ENCODE peak calls at places on chromosomes 6 and 20, in seven cellular contexts. S is cerebellar cortex; Q is adrenal gland; T is effector CD4-positive, alpha-beta T cell; F is stimulated activated CD8-positive, alpha-beta memory T cell treated with anti-CD3 and anti-CD28 coated beads, Interleukin-4, amount 100 ng/mL, for 4 hours; N is activated T-helper 2 cell treated with anti-CD3 and anti-CD28 coated beads, Interferon-gamma antibody, Interleukin-2, Interleukin-4, amounts not matched to agents 10 μg/mL and 5 μg/mL and 100 μg/mL, durations not matched to agents 14 hours and 24 hours and 36 hours; P is GM12865. H is an unnamed sample.

GRCh38 chr20:7196481-7196880 is 429.0 kb downstream of the BMP2 start:
- DNase-seq in S (no peak), Q (no peak), T (no peak), F (no peak), N (no peak), P (no peak), H (no peak)

GRCh38 chr20:62642666-62643520 is 590 bp downstream of the SLCO4A1 start:
- DNase-seq in S (peak; percentile 37), Q (no peak), T (peak; percentile 48), F (peak; percentile 57), N (peak; percentile 56), P (peak; percentile 58), H (peak; percentile 85)

GRCh38 chr6:147382945-147383554 is 125.4 kb upstream of the SAMD5 start:
- DNase-seq in S (no peak), Q (no peak), T (no peak), F (no peak), N (no peak), P (no peak), H (no peak)

GRCh38 chr6:38172739-38173415 is 353.4 kb downstream of the ZFAND3 start:
- DNase-seq in S (no peak), Q (no peak), T (no peak), F (no peak), N (no peak), P (no peak), H (no peak)

GRCh38 chr6:91317247-91317646 is 730.4 kb upstream of the MAP3K7 start:
- DNase-seq in S (no peak), Q (no peak), T (no peak), F (no peak), N (no peak), P (no peak), H (no peak)

GRCh38 chr6:33323623-33323948 is 6.0 kb upstream of the ZBTB22 start:
- DNase-seq in S (no peak), Q (no peak), T (no peak), F (no peak), N (no peak), P (no peak), H (no peak)

GRCh38 chr6:16762547-16763477 is 1.6 kb upstream of the ATXN1 start:
- DNase-seq in S (peak; percentile 86), Q (peak; percentile 50), T (peak; percentile 71), F (peak; percentile 24), N (peak; percentile 29), P (peak; percentile 81), H (no peak)

GRCh38 chr6:89297695-89298351 is 17.3 kb downstream of the GABRR2 start:
- DNase-seq in S (no peak), Q (peak; percentile 52), T (peak; percentile 44), F (peak; percentile 26), N (peak; percentile 60), P (peak; percentile 94), H (no peak)

GRCh38 chr6:139984317-139984716 is 609.9 kb upstream of the CITED2 start:
- DNase-seq in S (peak; percentile 74), Q (no peak), T (no peak), F (no peak), N (no peak), P (no peak), H (no peak)

GRCh38 chr6:13011612-13012146 is 295.1 kb downstream of the PHACTR1 start:
- DNase-seq in S (no peak), Q (no peak), T (no peak), F (no peak), N (no peak), P (no peak), H (no peak)

GRCh38 chr20:40948352-40949267 is 80.0 kb upstream of the TOP1 start:
- DNase-seq in S (no peak), Q (no peak), T (no peak), F (no peak), N (no peak), P (no peak), H (no peak)

GRCh38 chr20:37225146-37225545 is 36.5 kb downstream of the GHRH start:
- DNase-seq in S (no peak), Q (no peak), T (no peak), F (no peak), N (no peak), P (no peak), H (no peak)

GRCh38 chr6:24933868-24934401 is 1.8 kb downstream of the RIPOR2 start:
- DNase-seq in S (peak; percentile 14), Q (no peak), T (no peak), F (no peak), N (no peak), P (peak; percentile 74), H (no peak)

GRCh38 chr6:89438248-89438647 is 5.3 kb downstream of the ANKRD6 start:
- DNase-seq in S (no peak), Q (no peak), T (no peak), F (no peak), N (no peak), P (no peak), H (no peak)

GRCh38 chr6:35601331-35602132 is 87.2 kb downstream of the FKBP5 start:
- DNase-seq in S (peak; percentile 48), Q (peak; percentile 59), T (peak; percentile 59), F (peak; percentile 14), N (peak; percentile 41), P (no peak), H (peak; percentile 77)

GRCh38 chr6:134103004-134103403 is 50.6 kb upstream of the SLC2A12 start:
- DNase-seq in S (no peak), Q (no peak), T (no peak), F (no peak), N (no peak), P (no peak), H (no peak)

GRCh38 chr6:31660224-31660997 is at the start of gene C6orf47:
- DNase-seq in S (peak; percentile 83), Q (peak; percentile 92), T (peak; percentile 68), F (peak; percentile 60), N (peak; percentile 66), P (peak; percentile 90), H (peak; percentile 94)

GRCh38 chr20:22496817-22497216 is 87.6 kb downstream of the FOXA2 start:
- DNase-seq in S (no peak), Q (no peak), T (no peak), F (no peak), N (no peak), P (no peak), H (no peak)

GRCh38 chr6:136063095-136063494 is 187.0 kb downstream of the MTFR2 start:
- DNase-seq in S (no peak), Q (no peak), T (no peak), F (no peak), N (no peak), P (no peak), H (no peak)

GRCh38 chr6:170271771-170272314 is 19.0 kb downstream of the DLL1 start:
- DNase-seq in S (no peak), Q (peak; percentile 42), T (peak; percentile 57), F (peak; percentile 57), N (peak; percentile 72), P (peak; percentile 92), H (no peak)

GRCh38 chr20:23116301-23117089 is 30.4 kb upstream of the CD93 start:
- DNase-seq in S (peak; percentile 88), Q (peak; percentile 80), T (no peak), F (no peak), N (no peak), P (no peak), H (peak; percentile 73)

H was measured in cardiac septum.